ENCODE peak calls at places on chromosomes 7 and 10, in ten cellular contexts. One of them, this sample, is unnamed.

GRCh38 chr10:43336641-43337318 is 34.7 kb upstream of the FXYD4 start:
- DNase-seq in lower lobe of right lung: no peak
- DNase-seq in cardiac muscle cell: no peak
- DNase-seq in mucosa of descending colon: no peak
- DNase-seq in mesothelial cell of epicardium: no peak
- DNase-seq in right lobe of liver: no peak
- DNase-seq in GM10248: no peak
- DNase-seq in fibroblast of lung: no peak
- DNase-seq in astrocyte: no peak
- DNase-seq in fibroblast of mammary gland: no peak
- DNase-seq in this sample: no peak

GRCh38 chr7:32206987-32207386 is 136.8 kb upstream of the PDE1C start:
- DNase-seq in mucosa of descending colon: no peak
- DNase-seq in fibroblast of lung: peak; percentile 25
- DNase-seq in mesothelial cell of epicardium: no peak
- DNase-seq in cardiac muscle cell: peak; percentile 20
- DNase-seq in right lobe of liver: no peak
- DNase-seq in GM10248: no peak
- DNase-seq in astrocyte: peak; percentile 11
- DNase-seq in lower lobe of right lung: no peak
- DNase-seq in fibroblast of mammary gland: peak; percentile 14
- DNase-seq in this sample: peak; percentile 64

GRCh38 chr10:60963441-60964256 is 19.7 kb upstream of the RHOBTB1 start:
- DNase-seq in mesothelial cell of epicardium: no peak
- DNase-seq in right lobe of liver: no peak
- DNase-seq in fibroblast of lung: peak; percentile 90
- DNase-seq in mucosa of descending colon: no peak
- DNase-seq in fibroblast of mammary gland: peak; percentile 63
- DNase-seq in lower lobe of right lung: no peak
- DNase-seq in astrocyte: peak; percentile 86
- DNase-seq in GM10248: no peak
- DNase-seq in cardiac muscle cell: peak; percentile 81
- DNase-seq in this sample: no peak

GRCh38 chr7:31553636-31554035 is 39.7 kb downstream of the ITPRID1 start:
- DNase-seq in astrocyte: no peak
- DNase-seq in fibroblast of lung: no peak
- DNase-seq in fibroblast of mammary gland: no peak
- DNase-seq in mucosa of descending colon: no peak
- DNase-seq in right lobe of liver: no peak
- DNase-seq in GM10248: no peak
- DNase-seq in mesothelial cell of epicardium: no peak
- DNase-seq in lower lobe of right lung: no peak
- DNase-seq in cardiac muscle cell: no peak
- DNase-seq in this sample: no peak

GRCh38 chr10:31768467-31768866 is 160.2 kb downstream of the ARHGAP12 start:
- DNase-seq in fibroblast of lung: peak; percentile 64
- DNase-seq in GM10248: no peak
- DNase-seq in fibroblast of mammary gland: peak; percentile 67
- DNase-seq in mucosa of descending colon: no peak
- DNase-seq in right lobe of liver: no peak
- DNase-seq in cardiac muscle cell: peak; percentile 71
- DNase-seq in astrocyte: peak; percentile 57
- DNase-seq in lower lobe of right lung: no peak
- DNase-seq in mesothelial cell of epicardium: no peak
- DNase-seq in this sample: no peak

GRCh38 chr10:21519981-21520436 is 5.5 kb downstream of the SKIDA1 start:
- DNase-seq in mucosa of descending colon: no peak
- DNase-seq in cardiac muscle cell: peak; percentile 81
- DNase-seq in right lobe of liver: no peak
- DNase-seq in fibroblast of lung: peak; percentile 86
- DNase-seq in astrocyte: peak; percentile 85
- DNase-seq in lower lobe of right lung: no peak
- DNase-seq in mesothelial cell of epicardium: no peak
- DNase-seq in fibroblast of mammary gland: peak; percentile 82
- DNase-seq in GM10248: no peak
- DNase-seq in this sample: no peak

GRCh38 chr7:140673063-140673769 is 471 bp downstream of the ADCK2 start:
- DNase-seq in cardiac muscle cell: no peak
- DNase-seq in right lobe of liver: peak; percentile 57
- DNase-seq in astrocyte: no peak
- DNase-seq in mucosa of descending colon: peak; percentile 84
- DNase-seq in fibroblast of lung: peak; percentile 12
- DNase-seq in fibroblast of mammary gland: no peak
- DNase-seq in GM10248: peak; percentile 66
- DNase-seq in lower lobe of right lung: peak; percentile 80
- DNase-seq in mesothelial cell of epicardium: peak; percentile 70
- DNase-seq in this sample: peak; percentile 67

GRCh38 chr10:74153123-74153522 is 2.1 kb downstream of the ADK start:
- DNase-seq in GM10248: no peak
- DNase-seq in right lobe of liver: no peak
- DNase-seq in fibroblast of mammary gland: peak; percentile 83
- DNase-seq in mucosa of descending colon: no peak
- DNase-seq in fibroblast of lung: peak; percentile 47
- DNase-seq in cardiac muscle cell: peak; percentile 84
- DNase-seq in lower lobe of right lung: no peak
- DNase-seq in mesothelial cell of epicardium: no peak
- DNase-seq in astrocyte: peak; percentile 35
- DNase-seq in this sample: no peak

GRCh38 chr7:81499262-81500116 is 270.4 kb downstream of the HGF start:
- DNase-seq in mesothelial cell of epicardium: no peak
- DNase-seq in lower lobe of right lung: no peak
- DNase-seq in mucosa of descending colon: peak; percentile 57
- DNase-seq in astrocyte: peak; percentile 69
- DNase-seq in cardiac muscle cell: peak; percentile 94
- DNase-seq in fibroblast of mammary gland: peak; percentile 93
- DNase-seq in GM10248: peak; percentile 21
- DNase-seq in right lobe of liver: no peak
- DNase-seq in fibroblast of lung: peak; percentile 73
- DNase-seq in this sample: peak; percentile 17

GRCh38 chr7:39924122-39924521 is 25.9 kb upstream of the CDK13 start:
- DNase-seq in fibroblast of lung: no peak
- DNase-seq in GM10248: no peak
- DNase-seq in lower lobe of right lung: no peak
- DNase-seq in mesothelial cell of epicardium: no peak
- DNase-seq in astrocyte: no peak
- DNase-seq in cardiac muscle cell: no peak
- DNase-seq in right lobe of liver: no peak
- DNase-seq in mucosa of descending colon: no peak
- DNase-seq in fibroblast of mammary gland: no peak
- DNase-seq in this sample: no peak

GRCh38 chr10:123428302-123428701 is 237.9 kb upstream of the GPR26 start:
- DNase-seq in astrocyte: no peak
- DNase-seq in mucosa of descending colon: no peak
- DNase-seq in fibroblast of lung: no peak
- DNase-seq in right lobe of liver: no peak
- DNase-seq in cardiac muscle cell: no peak
- DNase-seq in lower lobe of right lung: no peak
- DNase-seq in fibroblast of mammary gland: no peak
- DNase-seq in GM10248: no peak
- DNase-seq in mesothelial cell of epicardium: no peak
- DNase-seq in this sample: no peak

GRCh38 chr7:7718461-7718860 is at the start of gene RPA3:
- DNase-seq in GM10248: no peak
- DNase-seq in lower lobe of right lung: no peak
- DNase-seq in fibroblast of mammary gland: no peak
- DNase-seq in mucosa of descending colon: no peak
- DNase-seq in cardiac muscle cell: no peak
- DNase-seq in astrocyte: no peak
- DNase-seq in fibroblast of lung: no peak
- DNase-seq in mesothelial cell of epicardium: no peak
- DNase-seq in right lobe of liver: no peak
- DNase-seq in this sample: no peak

GRCh38 chr10:77837248-77837924 is 89.2 kb downstream of the DLG5 start:
- DNase-seq in astrocyte: peak; percentile 56
- DNase-seq in lower lobe of right lung: no peak
- DNase-seq in mucosa of descending colon: peak; percentile 34
- DNase-seq in fibroblast of lung: peak; percentile 66
- DNase-seq in right lobe of liver: no peak
- DNase-seq in cardiac muscle cell: no peak
- DNase-seq in mesothelial cell of epicardium: no peak
- DNase-seq in fibroblast of mammary gland: peak; percentile 61
- DNase-seq in GM10248: peak; percentile 85
- DNase-seq in this sample: peak; percentile 56

DNA sequence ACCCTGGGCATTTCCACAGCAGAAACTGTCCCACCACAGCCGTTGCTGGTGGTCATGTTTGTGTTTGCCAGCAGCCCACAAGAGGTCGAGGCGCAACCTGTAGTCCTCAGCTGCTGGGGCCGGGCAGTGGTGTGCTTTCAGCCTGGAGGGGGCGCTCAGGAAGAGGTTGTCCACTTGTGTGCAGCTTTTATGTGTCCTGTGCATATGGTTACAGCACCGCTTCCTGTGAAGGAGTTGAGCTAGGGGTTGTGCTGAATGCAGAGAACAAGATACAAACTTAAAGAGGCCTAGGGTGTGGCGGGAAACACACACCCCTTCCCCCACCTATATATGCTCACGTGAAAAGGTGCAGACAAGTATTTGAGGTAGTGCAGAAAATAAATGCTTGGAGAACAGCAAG is 29.5 kb upstream of the PFKFB3 start:
- DNase-seq in GM10248: no peak
- DNase-seq in astrocyte: no peak
- DNase-seq in lower lobe of right lung: no peak
- DNase-seq in right lobe of liver: no peak
- DNase-seq in fibroblast of mammary gland: no peak
- DNase-seq in cardiac muscle cell: no peak
- DNase-seq in mesothelial cell of epicardium: no peak
- DNase-seq in fibroblast of lung: no peak
- DNase-seq in mucosa of descending colon: peak; percentile 43
- DNase-seq in this sample: no peak
- TF ChIP-seq CTCF in GM10248: peak; percentile 37
- TF ChIP-seq CTCF in astrocyte: no peak
- TF ChIP-seq CTCF in lower lobe of right lung: peak; percentile 18
- TF ChIP-seq CTCF in right lobe of liver: peak; percentile 15
- TF ChIP-seq CTCF in fibroblast of mammary gland: no peak
- TF ChIP-seq CTCF in cardiac muscle cell: peak; percentile 27
- TF ChIP-seq CTCF in mesothelial cell of epicardium: no peak
- TF ChIP-seq CTCF in fibroblast of lung: no peak
- TF ChIP-seq CTCF in mucosa of descending colon: no peak
- TF ChIP-seq CTCF in this sample: no peak

GRCh38 chr10:8049874-8050560 is 4.5 kb upstream of the GATA3 start:
- DNase-seq in astrocyte: no peak
- DNase-seq in GM10248: no peak
- DNase-seq in right lobe of liver: no peak
- DNase-seq in lower lobe of right lung: no peak
- DNase-seq in fibroblast of mammary gland: no peak
- DNase-seq in mucosa of descending colon: no peak
- DNase-seq in cardiac muscle cell: no peak
- DNase-seq in fibroblast of lung: no peak
- DNase-seq in mesothelial cell of epicardium: peak; percentile 52
- DNase-seq in this sample: peak; percentile 42
- TF ChIP-seq CTCF in astrocyte: no peak
- TF ChIP-seq CTCF in GM10248: no peak
- TF ChIP-seq CTCF in right lobe of liver: no peak
- TF ChIP-seq CTCF in lower lobe of right lung: no peak
- TF ChIP-seq CTCF in fibroblast of mammary gland: no peak
- TF ChIP-seq CTCF in mucosa of descending colon: no peak
- TF ChIP-seq CTCF in cardiac muscle cell: no peak
- TF ChIP-seq CTCF in fibroblast of lung: no peak
- TF ChIP-seq CTCF in mesothelial cell of epicardium: no peak
- TF ChIP-seq CTCF in this sample: no peak

GRCh38 chr10:17802966-17803365 is 6.2 kb upstream of the MRC1 start:
- DNase-seq in cardiac muscle cell: peak; percentile 50
- DNase-seq in fibroblast of mammary gland: peak; percentile 39
- DNase-seq in right lobe of liver: no peak
- DNase-seq in astrocyte: peak; percentile 27
- DNase-seq in GM10248: no peak
- DNase-seq in mesothelial cell of epicardium: no peak
- DNase-seq in mucosa of descending colon: no peak
- DNase-seq in lower lobe of right lung: no peak
- DNase-seq in fibroblast of lung: peak; percentile 44
- DNase-seq in this sample: no peak

GRCh38 chr10:17805440-17805839 is 3.7 kb upstream of the MRC1 start:
- DNase-seq in lower lobe of right lung: peak; percentile 60
- DNase-seq in mesothelial cell of epicardium: no peak
- DNase-seq in right lobe of liver: no peak
- DNase-seq in mucosa of descending colon: no peak
- DNase-seq in fibroblast of lung: no peak
- DNase-seq in GM10248: no peak
- DNase-seq in astrocyte: no peak
- DNase-seq in cardiac muscle cell: no peak
- DNase-seq in fibroblast of mammary gland: no peak
- DNase-seq in this sample: no peak

GRCh38 chr10:17808971-17809841 is at the start of gene MRC1:
- DNase-seq in right lobe of liver: peak; percentile 37
- DNase-seq in mucosa of descending colon: no peak
- DNase-seq in cardiac muscle cell: no peak
- DNase-seq in astrocyte: no peak
- DNase-seq in mesothelial cell of epicardium: no peak
- DNase-seq in lower lobe of right lung: peak; percentile 61
- DNase-seq in fibroblast of mammary gland: no peak
- DNase-seq in GM10248: no peak
- DNase-seq in fibroblast of lung: no peak
- DNase-seq in this sample: no peak

GRCh38 chr10:17802350-17802749 is 6.8 kb upstream of the MRC1 start:
- DNase-seq in lower lobe of right lung: no peak
- DNase-seq in mucosa of descending colon: no peak
- DNase-seq in astrocyte: no peak
- DNase-seq in GM10248: no peak
- DNase-seq in right lobe of liver: no peak
- DNase-seq in fibroblast of lung: no peak
- DNase-seq in cardiac muscle cell: no peak
- DNase-seq in fibroblast of mammary gland: no peak
- DNase-seq in mesothelial cell of epicardium: no peak
- DNase-seq in this sample: no peak

GRCh38 chr10:17805921-17806577 is 3.1 kb upstream of the MRC1 start:
- DNase-seq in mesothelial cell of epicardium: no peak
- DNase-seq in fibroblast of lung: no peak
- DNase-seq in lower lobe of right lung: no peak
- DNase-seq in mucosa of descending colon: no peak
- DNase-seq in cardiac muscle cell: no peak
- DNase-seq in GM10248: no peak
- DNase-seq in right lobe of liver: no peak
- DNase-seq in fibroblast of mammary gland: no peak
- DNase-seq in astrocyte: no peak
- DNase-seq in this sample: no peak
- TF ChIP-seq CTCF in mesothelial cell of epicardium: no peak
- TF ChIP-seq CTCF in fibroblast of lung: no peak
- TF ChIP-seq CTCF in lower lobe of right lung: peak; percentile 9
- TF ChIP-seq CTCF in mucosa of descending colon: no peak
- TF ChIP-seq CTCF in cardiac muscle cell: no peak
- TF ChIP-seq CTCF in GM10248: no peak
- TF ChIP-seq CTCF in right lobe of liver: no peak
- TF ChIP-seq CTCF in fibroblast of mammary gland: peak; percentile 7
- TF ChIP-seq CTCF in astrocyte: no peak
- TF ChIP-seq CTCF in this sample: no peak

GRCh38 chr7:90763108-90763507 is 167.0 kb downstream of the CDK14 start:
- DNase-seq in astrocyte: no peak
- DNase-seq in lower lobe of right lung: no peak
- DNase-seq in right lobe of liver: peak; percentile 20
- DNase-seq in fibroblast of lung: no peak
- DNase-seq in mesothelial cell of epicardium: no peak
- DNase-seq in cardiac muscle cell: no peak
- DNase-seq in fibroblast of mammary gland: no peak
- DNase-seq in GM10248: no peak
- DNase-seq in mucosa of descending colon: no peak
- DNase-seq in this sample: no peak
- TF ChIP-seq CTCF in astrocyte: no peak
- TF ChIP-seq CTCF in lower lobe of right lung: no peak
- TF ChIP-seq CTCF in right lobe of liver: no peak
- TF ChIP-seq CTCF in fibroblast of lung: no peak
- TF ChIP-seq CTCF in mesothelial cell of epicardium: no peak
- TF ChIP-seq CTCF in cardiac muscle cell: no peak
- TF ChIP-seq CTCF in fibroblast of mammary gland: no peak
- TF ChIP-seq CTCF in GM10248: no peak
- TF ChIP-seq CTCF in mucosa of descending colon: no peak
- TF ChIP-seq CTCF in this sample: no peak